ENCODE peak calls at places on chromosomes 3 and 15, in four cellular contexts. I is HepG2, L is SK-N-SH, U is H1. R is an unnamed sample.

GRCh38 chr15:98599911-98600685 is 48.2 kb upstream of the IGF1R start:
- DNase-seq in I (no peak), L (no peak), U (no peak), R (no peak)

GRCh38 chr15:39852237-39852636 is 67.8 kb downstream of the GPR176 start:
- DNase-seq in I (no peak), L (no peak), U (no peak), R (no peak)

GRCh38 chr15:73330206-73331051 is 38.3 kb downstream of the HCN4 start:
- DNase-seq in I (no peak), L (no peak), U (no peak), R (no peak)

GRCh38 chr3:13623101-13623654 is 74.3 kb downstream of the FBLN2 start:
- DNase-seq in I (peak; percentile 10), L (peak; percentile 83), U (no peak), R (no peak)

GRCh38 chr15:48601095-48601494 is 44.4 kb downstream of the FBN1 start:
- DNase-seq in I (no peak), L (no peak), U (no peak), R (no peak)

GRCh38 chr3:52068055-52068704 is 11.8 kb upstream of the DUSP7 start:
- DNase-seq in I (no peak), L (peak; percentile 93), U (no peak), R (no peak)

GRCh38 chr3:182789371-182789770 is 3.9 kb upstream of the ATP11B start:
- DNase-seq in I (no peak), L (no peak), U (no peak), R (no peak)

GRCh38 chr15:92020207-92020606 is 166.7 kb downstream of the SLCO3A1 start:
- DNase-seq in I (no peak), L (no peak), U (no peak), R (no peak)

GRCh38 chr3:21830541-21830940 is 79.5 kb upstream of the ZNF385D start:
- DNase-seq in I (no peak), L (no peak), U (no peak), R (no peak)

GRCh38 chr15:48059786-48060185 is 61.0 kb upstream of the SLC24A5 start:
- DNase-seq in I (no peak), L (no peak), U (no peak), R (no peak)

GRCh38 chr15:56411122-56411749 is 46.0 kb downstream of the TEX9 start:
- DNase-seq in I (no peak), L (no peak), U (no peak), R (no peak)

GRCh38 chr3:52393131-52393807 is 51.6 kb downstream of the SEMA3G start:
- DNase-seq in I (no peak), L (no peak), U (no peak), R (no peak)

GRCh38 chr15:57196865-57197264 is 179.4 kb upstream of the CGNL1 start:
- DNase-seq in I (no peak), L (no peak), U (no peak), R (no peak)

GRCh38 chr3:33931512-33931911 is 133.1 kb downstream of the PDCD6IP start:
- DNase-seq in I (no peak), L (no peak), U (no peak), R (no peak)

GRCh38 chr3:116053017-116053416 is 392.3 kb downstream of the LSAMP start:
- DNase-seq in I (no peak), L (no peak), U (no peak), R (no peak)

GRCh38 chr15:74838117-74838516 is 4.8 kb downstream of the ULK3 start:
- DNase-seq in I (no peak), L (no peak), U (no peak), R (no peak)

GRCh38 chr15:45116482-45117326 is 2.6 kb downstream of the DUOXA2 start:
- DNase-seq in I (no peak), L (no peak), U (no peak), R (no peak)

GRCh38 chr3:140767536-140767935 is 89.7 kb downstream of the TRIM42 start:
- DNase-seq in I (no peak), L (no peak), U (no peak), R (no peak)

GRCh38 chr3:65500398-65501306 is 538.1 kb downstream of the MAGI1 start:
- DNase-seq in I (no peak), L (no peak), U (no peak), R (no peak)

GRCh38 chr3:4358273-4358672 is 55.1 kb downstream of the SETMAR start:
- DNase-seq in I (no peak), L (no peak), U (no peak), R (no peak)

GRCh38 chr3:121698513-121698912 is 37.8 kb upstream of the HCLS1 start:
- DNase-seq in I (no peak), L (no peak), U (no peak), R (no peak)

GRCh38 chr15:29226431-29227216 is 43.0 kb downstream of the NSMCE3 start:
- DNase-seq in I (no peak), L (peak; percentile 64), U (no peak), R (no peak)

GRCh38 chr3:188208751-188209433 is 54.9 kb downstream of the LPP start:
- DNase-seq in I (no peak), L (no peak), U (no peak), R (no peak)

GRCh38 chr3:27628029-27628750 is 93.9 kb downstream of the EOMES start:
- DNase-seq in I (no peak), L (no peak), U (no peak), R (no peak)

GRCh38 chr3:101964861-101965260 is 115.5 kb downstream of the NFKBIZ start:
- DNase-seq in I (no peak), L (no peak), U (no peak), R (no peak)

GRCh38 chr3:115396801-115397200 is 226.5 kb upstream of the GAP43 start:
- DNase-seq in I (no peak), L (no peak), U (no peak), R (no peak)

GRCh38 chr3:195932418-195933043 is 24.2 kb upstream of the TNK2 start:
- DNase-seq in I (no peak), L (no peak), U (no peak), R (no peak)

GRCh38 chr3:100630664-100631063 is 21.3 kb downstream of the ADGRG7 start:
- DNase-seq in I (no peak), L (no peak), U (no peak), R (no peak)

GRCh38 chr15:76335851-76336253 is 721 bp upstream of the ISL2 start:
- DNase-seq in I (no peak), L (peak; percentile 76), U (no peak), R (no peak)

GRCh38 chr3:169478566-169479313 is 184.8 kb downstream of the MECOM start:
- DNase-seq in I (no peak), L (no peak), U (no peak), R (no peak)

GRCh38 chr15:25246641-25247417 is 192.0 kb downstream of the UBE3A start:
- DNase-seq in I (no peak), L (no peak), U (no peak), R (no peak)

GRCh38 chr3:115710799-115711198 is 87.5 kb downstream of the GAP43 start:
- DNase-seq in I (no peak), L (no peak), U (no peak), R (no peak)

GRCh38 chr15:42081463-42081830 is 12.9 kb downstream of the PLA2G4D start:
- DNase-seq in I (no peak), L (no peak), U (no peak), R (no peak)

GRCh38 chr3:41033956-41034519 is 165.3 kb upstream of the CTNNB1 start:
- DNase-seq in I (no peak), L (no peak), U (no peak), R (no peak)

GRCh38 chr3:131705099-131705498 is 202.3 kb upstream of the MRPL3 start:
- DNase-seq in I (no peak), L (no peak), U (no peak), R (no peak)

DNA sequence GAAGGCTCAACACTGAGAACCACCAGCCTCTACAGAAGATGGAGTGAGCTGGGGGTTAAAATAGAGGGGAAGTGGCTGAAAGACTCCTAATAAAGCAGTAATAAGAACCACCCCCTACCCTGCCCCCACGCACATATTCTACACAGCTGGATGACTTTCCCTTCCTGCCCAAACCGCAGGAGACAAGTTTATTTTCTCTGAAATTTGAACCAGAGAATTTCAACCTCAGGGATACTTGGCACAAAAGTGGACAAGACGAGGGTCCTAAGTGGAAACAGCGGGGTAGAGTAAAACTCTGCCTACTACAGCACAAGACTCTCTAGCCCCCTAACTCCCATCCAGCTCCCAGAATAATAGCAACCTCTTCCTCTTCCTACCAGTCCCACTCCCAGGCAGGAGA is 28.4 kb downstream of the USF3 start:
- DNase-seq in I (no peak), L (no peak), U (no peak), R (no peak)
- TF ChIP-seq JUND in I (no peak), L (no peak), U (no peak), R (no peak)

DNA sequence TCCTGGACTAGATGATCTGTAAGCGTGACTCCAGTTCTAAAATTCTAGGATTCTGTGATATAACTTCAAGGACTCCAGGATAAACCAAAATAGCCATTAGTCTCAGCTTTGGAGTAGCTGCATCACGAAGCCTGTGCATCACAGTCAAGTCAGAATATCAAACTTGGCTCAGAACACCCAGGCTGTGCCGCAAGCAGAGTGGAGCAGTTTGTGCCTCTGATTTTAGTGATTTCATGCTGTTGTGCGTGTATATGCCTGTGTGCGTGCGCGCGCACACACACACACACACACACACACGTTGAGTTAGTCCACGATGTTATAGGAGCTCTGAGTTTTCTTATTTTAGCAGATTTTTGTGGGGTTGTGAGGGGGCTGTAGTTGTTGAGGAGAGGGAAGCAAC is 356.6 kb upstream of the KCNH8 start:
- DNase-seq in I (no peak), L (no peak), U (no peak), R (no peak)
- TF ChIP-seq JUND in I (no peak), L (no peak), U (no peak), R (no peak)

DNA sequence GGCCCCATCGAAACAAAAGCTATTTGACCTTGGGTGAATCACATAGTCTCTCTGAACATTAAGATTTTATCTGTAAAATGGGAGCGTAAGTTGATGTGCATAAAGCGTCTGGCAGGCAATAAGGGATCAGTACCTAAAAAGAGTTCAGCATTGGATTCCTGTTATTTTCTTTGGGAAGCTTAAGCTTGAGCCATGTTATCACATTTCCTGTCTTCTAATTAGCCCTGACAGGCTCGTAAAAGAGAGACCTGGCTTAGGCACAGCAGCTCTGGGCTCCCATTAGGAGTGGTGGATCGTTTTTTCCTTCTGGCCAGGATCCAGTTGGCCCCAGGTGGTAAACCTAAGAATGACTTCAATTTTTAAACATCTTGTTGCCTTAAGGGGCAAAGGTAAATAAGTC is 26.0 kb upstream of the CA12 start:
- DNase-seq in I (no peak), L (peak; percentile 29), U (no peak), R (no peak)
- TF ChIP-seq JUND in I (no peak), L (peak; percentile 5), U (no peak), R (no peak)

GRCh38 chr3:125150525-125151436 is 61.8 kb downstream of the SLC12A8 start:
- DNase-seq in I (peak; percentile 53), L (peak; percentile 59), U (no peak), R (no peak)

GRCh38 chr3:125148016-125148812 is 64.3 kb downstream of the SLC12A8 start:
- DNase-seq in I (no peak), L (no peak), U (no peak), R (no peak)

GRCh38 chr3:125147491-125147820 is 65.1 kb downstream of the SLC12A8 start:
- DNase-seq in I (no peak), L (no peak), U (no peak), R (no peak)

GRCh38 chr3:125149462-125149861 is 63.1 kb downstream of the SLC12A8 start:
- DNase-seq in I (no peak), L (no peak), U (no peak), R (no peak)

DNA sequence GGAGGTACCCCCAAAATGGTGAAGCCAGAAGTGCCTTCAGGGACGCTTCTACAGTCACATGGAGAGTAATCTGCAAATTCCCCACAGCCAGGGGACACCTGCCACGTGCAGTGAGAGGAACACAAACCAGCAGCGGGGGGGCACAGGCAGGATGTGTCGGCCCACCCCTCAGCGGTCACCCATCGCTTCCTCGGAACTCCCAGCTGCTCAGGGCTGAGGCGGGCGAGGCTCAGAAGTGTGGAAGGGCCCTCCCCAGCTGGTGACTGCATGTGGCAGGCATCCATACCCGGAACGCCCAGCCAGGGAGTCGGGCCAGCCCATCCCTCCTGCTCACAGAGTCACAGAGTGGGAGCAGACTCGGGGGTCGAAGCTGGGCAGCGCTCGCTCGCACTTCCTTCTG is 63.7 kb downstream of the SLC12A8 start:
- DNase-seq in I (no peak), L (no peak), U (no peak), R (no peak)
- TF ChIP-seq JUND in I (no peak), L (no peak), U (no peak), R (no peak)